ENCODE peak calls at places on chromosome 17, in seven cellular contexts. One of them, this sample, is unnamed.

GRCh38 chr17:52035336-52035915 is 123.1 kb downstream of the CA10 start:
- DNase-seq in psoas muscle: no peak
- DNase-seq in fibroblast of pulmonary artery: no peak
- DNase-seq in right lobe of liver: no peak
- DNase-seq in A673: no peak
- DNase-seq in ascending aorta: no peak
- DNase-seq in IMR-90: no peak
- DNase-seq in this sample: no peak

GRCh38 chr17:72419866-72420774 is 299.3 kb downstream of the SOX9 start:
- DNase-seq in ascending aorta: no peak
- DNase-seq in IMR-90: no peak
- DNase-seq in A673: peak
- DNase-seq in psoas muscle: no peak
- DNase-seq in right lobe of liver: no peak
- DNase-seq in fibroblast of pulmonary artery: no peak
- DNase-seq in this sample: no peak

GRCh38 chr17:66717680-66718079 is 117.2 kb upstream of the CACNG5 start:
- DNase-seq in A673: no peak
- DNase-seq in ascending aorta: no peak
- DNase-seq in right lobe of liver: no peak
- DNase-seq in IMR-90: peak
- DNase-seq in psoas muscle: no peak
- DNase-seq in fibroblast of pulmonary artery: no peak
- DNase-seq in this sample: peak

GRCh38 chr17:69501591-69502468 is 87.3 kb downstream of the MAP2K6 start:
- DNase-seq in psoas muscle: no peak
- DNase-seq in IMR-90: peak
- DNase-seq in fibroblast of pulmonary artery: peak
- DNase-seq in right lobe of liver: no peak
- DNase-seq in A673: peak
- DNase-seq in ascending aorta: no peak
- DNase-seq in this sample: peak

GRCh38 chr17:27324940-27325339 is 31.0 kb downstream of the WSB1 start:
- DNase-seq in right lobe of liver: no peak
- DNase-seq in ascending aorta: no peak
- DNase-seq in psoas muscle: no peak
- DNase-seq in fibroblast of pulmonary artery: no peak
- DNase-seq in IMR-90: no peak
- DNase-seq in A673: no peak
- DNase-seq in this sample: no peak

GRCh38 chr17:15398736-15399331 is 57.4 kb upstream of the TEKT3 start:
- DNase-seq in IMR-90: peak
- DNase-seq in ascending aorta: no peak
- DNase-seq in right lobe of liver: no peak
- DNase-seq in fibroblast of pulmonary artery: peak
- DNase-seq in A673: no peak
- DNase-seq in psoas muscle: peak
- DNase-seq in this sample: no peak

GRCh38 chr17:2282297-2282873 is 21.2 kb downstream of the SMG6 start:
- DNase-seq in A673: peak
- DNase-seq in fibroblast of pulmonary artery: peak
- DNase-seq in IMR-90: peak
- DNase-seq in right lobe of liver: no peak
- DNase-seq in psoas muscle: peak
- DNase-seq in ascending aorta: no peak
- DNase-seq in this sample: peak

GRCh38 chr17:79843475-79843916 is 4.3 kb upstream of the CBX4 start:
- DNase-seq in A673: no peak
- DNase-seq in IMR-90: no peak
- DNase-seq in right lobe of liver: peak
- DNase-seq in psoas muscle: no peak
- DNase-seq in fibroblast of pulmonary artery: no peak
- DNase-seq in ascending aorta: no peak
- DNase-seq in this sample: no peak

GRCh38 chr17:44900894-44901293 is 1.6 kb upstream of the EFTUD2 start:
- DNase-seq in ascending aorta: no peak
- DNase-seq in right lobe of liver: no peak
- DNase-seq in IMR-90: peak
- DNase-seq in fibroblast of pulmonary artery: peak
- DNase-seq in A673: peak
- DNase-seq in psoas muscle: no peak
- DNase-seq in this sample: peak

GRCh38 chr17:2904135-2904534 is 107.9 kb downstream of the RAP1GAP2 start:
- DNase-seq in right lobe of liver: no peak
- DNase-seq in A673: no peak
- DNase-seq in ascending aorta: no peak
- DNase-seq in fibroblast of pulmonary artery: peak
- DNase-seq in IMR-90: peak
- DNase-seq in psoas muscle: no peak
- DNase-seq in this sample: no peak

GRCh38 chr17:51165680-51166197 is 472 bp upstream of the NME2 start:
- DNase-seq in fibroblast of pulmonary artery: no peak
- DNase-seq in IMR-90: peak
- DNase-seq in psoas muscle: peak
- DNase-seq in A673: no peak
- DNase-seq in ascending aorta: no peak
- DNase-seq in right lobe of liver: peak
- DNase-seq in this sample: no peak

GRCh38 chr17:17752822-17753448 is 71.7 kb downstream of the RAI1 start:
- DNase-seq in IMR-90: no peak
- DNase-seq in ascending aorta: no peak
- DNase-seq in right lobe of liver: no peak
- DNase-seq in fibroblast of pulmonary artery: no peak
- DNase-seq in psoas muscle: no peak
- DNase-seq in A673: peak
- DNase-seq in this sample: no peak

GRCh38 chr17:77322534-77323412 is 182.0 kb downstream of the SEC14L1 start:
- DNase-seq in psoas muscle: peak
- DNase-seq in right lobe of liver: peak
- DNase-seq in fibroblast of pulmonary artery: peak
- DNase-seq in IMR-90: peak
- DNase-seq in A673: peak
- DNase-seq in ascending aorta: peak
- DNase-seq in this sample: peak

GRCh38 chr17:15257316-15257925 is 7.7 kb downstream of the PMP22 start:
- DNase-seq in ascending aorta: peak
- DNase-seq in A673: peak
- DNase-seq in fibroblast of pulmonary artery: peak
- DNase-seq in right lobe of liver: peak
- DNase-seq in IMR-90: peak
- DNase-seq in psoas muscle: peak
- DNase-seq in this sample: peak

GRCh38 chr17:4739122-4740024 is at the start of the genes CXCL16 and ZMYND15:
- DNase-seq in ascending aorta: no peak
- DNase-seq in A673: peak
- DNase-seq in right lobe of liver: peak
- DNase-seq in fibroblast of pulmonary artery: peak
- DNase-seq in psoas muscle: peak
- DNase-seq in IMR-90: no peak
- DNase-seq in this sample: peak

GRCh38 chr17:70321388-70321787 is 152.1 kb downstream of the KCNJ2 start:
- DNase-seq in ascending aorta: no peak
- DNase-seq in psoas muscle: no peak
- DNase-seq in IMR-90: no peak
- DNase-seq in A673: no peak
- DNase-seq in right lobe of liver: no peak
- DNase-seq in fibroblast of pulmonary artery: no peak
- DNase-seq in this sample: no peak

DNA sequence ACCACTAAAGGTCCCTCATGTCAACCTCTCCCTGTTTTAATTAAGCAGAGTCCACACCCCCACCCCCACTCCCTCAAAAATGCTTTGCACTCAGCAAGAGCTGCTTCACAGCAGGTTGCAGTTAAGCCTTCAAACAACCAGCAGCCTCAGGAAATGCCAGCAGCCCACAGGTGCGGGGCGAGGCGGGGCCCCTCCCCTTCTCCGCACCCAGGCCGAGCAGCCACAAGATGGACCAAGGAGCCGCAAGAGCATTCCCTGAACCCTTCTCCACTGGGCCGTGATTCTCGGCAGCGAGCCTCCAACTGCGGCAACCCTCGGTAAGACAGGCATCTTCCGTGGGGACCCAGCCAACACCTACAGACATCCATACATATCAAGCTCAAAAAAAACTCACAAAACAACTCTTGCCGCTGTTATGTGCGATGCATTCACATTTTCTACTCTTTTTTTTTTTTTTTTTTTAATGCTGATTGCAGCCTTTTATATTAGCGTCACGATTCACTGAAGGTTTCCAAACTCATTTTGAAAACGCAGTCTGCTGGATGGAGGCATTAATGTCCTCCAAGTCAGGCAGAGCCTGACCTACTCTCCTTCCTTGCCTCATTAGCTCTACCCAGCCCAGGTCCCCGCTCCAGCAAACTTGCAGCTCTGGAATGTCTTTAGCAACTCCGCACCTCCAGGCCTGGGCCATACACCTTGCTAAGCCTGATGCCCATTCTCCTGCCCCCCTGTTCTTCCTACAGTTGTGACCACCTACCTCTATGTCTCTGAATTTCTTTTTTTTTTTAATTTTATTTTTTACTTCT is 66.0 kb downstream of the AXIN2 start:
- DNase-seq in fibroblast of pulmonary artery: no peak
- DNase-seq in right lobe of liver: no peak
- DNase-seq in ascending aorta: no peak
- DNase-seq in A673: peak
- DNase-seq in psoas muscle: no peak
- DNase-seq in IMR-90: no peak
- DNase-seq in this sample: peak
- TF ChIP-seq CTCF in fibroblast of pulmonary artery: no peak
- TF ChIP-seq CTCF in right lobe of liver: no peak
- TF ChIP-seq CTCF in ascending aorta: no peak
- TF ChIP-seq CTCF in A673: no peak
- TF ChIP-seq CTCF in psoas muscle: no peak
- TF ChIP-seq CTCF in IMR-90: no peak
- TF ChIP-seq CTCF in this sample: peak

GRCh38 chr17:8964801-8965393 is 610 bp downstream of the PIK3R5 start:
- DNase-seq in psoas muscle: no peak
- DNase-seq in ascending aorta: no peak
- DNase-seq in fibroblast of pulmonary artery: no peak
- DNase-seq in A673: no peak
- DNase-seq in IMR-90: no peak
- DNase-seq in right lobe of liver: peak
- DNase-seq in this sample: no peak

GRCh38 chr17:8966926-8967325 is 1.4 kb upstream of the PIK3R5 start:
- DNase-seq in IMR-90: no peak
- DNase-seq in right lobe of liver: no peak
- DNase-seq in A673: no peak
- DNase-seq in psoas muscle: no peak
- DNase-seq in ascending aorta: no peak
- DNase-seq in fibroblast of pulmonary artery: no peak
- DNase-seq in this sample: no peak

GRCh38 chr17:8963665-8964258 is 1.7 kb downstream of the PIK3R5 start:
- DNase-seq in A673: no peak
- DNase-seq in fibroblast of pulmonary artery: no peak
- DNase-seq in right lobe of liver: no peak
- DNase-seq in psoas muscle: no peak
- DNase-seq in IMR-90: no peak
- DNase-seq in ascending aorta: no peak
- DNase-seq in this sample: no peak

GRCh38 chr17:8965394-8966168 is at the start of gene PIK3R5:
- DNase-seq in A673: no peak
- DNase-seq in fibroblast of pulmonary artery: no peak
- DNase-seq in psoas muscle: peak
- DNase-seq in ascending aorta: no peak
- DNase-seq in right lobe of liver: peak
- DNase-seq in IMR-90: no peak
- DNase-seq in this sample: no peak

GRCh38 chr17:8968503-8968902 is 3.0 kb upstream of the PIK3R5 start:
- DNase-seq in ascending aorta: no peak
- DNase-seq in psoas muscle: no peak
- DNase-seq in IMR-90: no peak
- DNase-seq in A673: no peak
- DNase-seq in fibroblast of pulmonary artery: no peak
- DNase-seq in right lobe of liver: no peak
- DNase-seq in this sample: no peak
- H3K4me3 ChIP-seq in ascending aorta: no peak
- H3K4me3 ChIP-seq in psoas muscle: no peak
- H3K4me3 ChIP-seq in IMR-90: no peak
- H3K4me3 ChIP-seq in A673: no peak
- H3K4me3 ChIP-seq in fibroblast of pulmonary artery: no peak
- H3K4me3 ChIP-seq in right lobe of liver: no peak
- H3K4me3 ChIP-seq in this sample: no peak

GRCh38 chr17:47278561-47278960 is 24.9 kb downstream of the ITGB3 start:
- DNase-seq in A673: no peak
- DNase-seq in psoas muscle: no peak
- DNase-seq in IMR-90: no peak
- DNase-seq in ascending aorta: no peak
- DNase-seq in right lobe of liver: no peak
- DNase-seq in fibroblast of pulmonary artery: no peak
- DNase-seq in this sample: no peak

GRCh38 chr17:47281246-47281645 is 27.6 kb downstream of the ITGB3 start:
- DNase-seq in A673: no peak
- DNase-seq in psoas muscle: no peak
- DNase-seq in right lobe of liver: no peak
- DNase-seq in IMR-90: no peak
- DNase-seq in fibroblast of pulmonary artery: no peak
- DNase-seq in ascending aorta: no peak
- DNase-seq in this sample: no peak

GRCh38 chr17:47280072-47280811 is 26.6 kb downstream of the ITGB3 start:
- DNase-seq in ascending aorta: no peak
- DNase-seq in right lobe of liver: no peak
- DNase-seq in psoas muscle: no peak
- DNase-seq in A673: peak
- DNase-seq in IMR-90: peak
- DNase-seq in fibroblast of pulmonary artery: peak
- DNase-seq in this sample: peak

GRCh38 chr17:47277921-47278320 is 24.3 kb downstream of the ITGB3 start:
- DNase-seq in ascending aorta: no peak
- DNase-seq in A673: no peak
- DNase-seq in fibroblast of pulmonary artery: no peak
- DNase-seq in right lobe of liver: no peak
- DNase-seq in IMR-90: peak
- DNase-seq in psoas muscle: no peak
- DNase-seq in this sample: peak

GRCh38 chr17:47279062-47279801 is 25.6 kb downstream of the ITGB3 start:
- DNase-seq in psoas muscle: peak
- DNase-seq in A673: no peak
- DNase-seq in ascending aorta: peak
- DNase-seq in IMR-90: peak
- DNase-seq in right lobe of liver: no peak
- DNase-seq in fibroblast of pulmonary artery: peak
- DNase-seq in this sample: peak
- TF ChIP-seq CTCF in psoas muscle: no peak
- TF ChIP-seq CTCF in A673: no peak
- TF ChIP-seq CTCF in ascending aorta: no peak
- TF ChIP-seq CTCF in IMR-90: peak
- TF ChIP-seq CTCF in right lobe of liver: no peak
- TF ChIP-seq CTCF in fibroblast of pulmonary artery: no peak
- TF ChIP-seq CTCF in this sample: peak

GRCh38 chr17:61770752-61771533 is 92.4 kb downstream of the BRIP1 start:
- DNase-seq in A673: no peak
- DNase-seq in ascending aorta: no peak
- DNase-seq in fibroblast of pulmonary artery: peak
- DNase-seq in psoas muscle: no peak
- DNase-seq in right lobe of liver: no peak
- DNase-seq in IMR-90: peak
- DNase-seq in this sample: peak
- H3K4me3 ChIP-seq in A673: no peak
- H3K4me3 ChIP-seq in ascending aorta: no peak
- H3K4me3 ChIP-seq in fibroblast of pulmonary artery: no peak
- H3K4me3 ChIP-seq in psoas muscle: no peak
- H3K4me3 ChIP-seq in right lobe of liver: no peak
- H3K4me3 ChIP-seq in IMR-90: no peak
- H3K4me3 ChIP-seq in this sample: no peak